ENCODE peak calls at places on chromosomes 6 and 20, in ten cellular contexts. One of them, this sample, is unnamed.

GRCh38 chr20:62921119-62921687 is 5.1 kb downstream of the DIDO1 start:
- DNase-seq in CD8-positive, alpha-beta T cell: peak; percentile 48
- DNase-seq in AG04450: no peak
- DNase-seq in neural progenitor cell: peak; percentile 85
- DNase-seq in lung: no peak
- DNase-seq in ovary: no peak
- DNase-seq in A549: peak; percentile 82
- DNase-seq in CD4-positive, alpha-beta T cell: peak; percentile 51
- DNase-seq in GM12865: peak; percentile 64
- DNase-seq in hepatocyte: peak; percentile 85
- DNase-seq in this sample: peak; percentile 61

GRCh38 chr6:42175860-42176259 is 2.7 kb downstream of the GUCA1A start:
- DNase-seq in GM12865: no peak
- DNase-seq in hepatocyte: no peak
- DNase-seq in CD8-positive, alpha-beta T cell: no peak
- DNase-seq in neural progenitor cell: peak; percentile 33
- DNase-seq in lung: no peak
- DNase-seq in CD4-positive, alpha-beta T cell: no peak
- DNase-seq in A549: no peak
- DNase-seq in ovary: no peak
- DNase-seq in AG04450: no peak
- DNase-seq in this sample: no peak

GRCh38 chr20:40654876-40655275 is 34.2 kb downstream of the MAFB start:
- DNase-seq in A549: no peak
- DNase-seq in GM12865: no peak
- DNase-seq in ovary: no peak
- DNase-seq in neural progenitor cell: no peak
- DNase-seq in CD4-positive, alpha-beta T cell: no peak
- DNase-seq in AG04450: no peak
- DNase-seq in hepatocyte: no peak
- DNase-seq in CD8-positive, alpha-beta T cell: no peak
- DNase-seq in lung: no peak
- DNase-seq in this sample: no peak

GRCh38 chr6:98783578-98783977 is 50.8 kb upstream of the POU3F2 start:
- DNase-seq in hepatocyte: no peak
- DNase-seq in lung: no peak
- DNase-seq in ovary: no peak
- DNase-seq in CD8-positive, alpha-beta T cell: no peak
- DNase-seq in AG04450: no peak
- DNase-seq in GM12865: no peak
- DNase-seq in A549: no peak
- DNase-seq in CD4-positive, alpha-beta T cell: no peak
- DNase-seq in neural progenitor cell: no peak
- DNase-seq in this sample: no peak

GRCh38 chr6:4210619-4211419 is 75.4 kb upstream of the ECI2 start:
- DNase-seq in hepatocyte: peak; percentile 77
- DNase-seq in AG04450: peak; percentile 42
- DNase-seq in lung: peak; percentile 46
- DNase-seq in GM12865: peak; percentile 63
- DNase-seq in A549: peak; percentile 28
- DNase-seq in neural progenitor cell: peak; percentile 70
- DNase-seq in CD8-positive, alpha-beta T cell: peak; percentile 41
- DNase-seq in ovary: peak; percentile 48
- DNase-seq in CD4-positive, alpha-beta T cell: peak; percentile 60
- DNase-seq in this sample: peak; percentile 58

GRCh38 chr6:136750821-136751220 is 41.5 kb downstream of the MAP3K5 start:
- DNase-seq in GM12865: peak; percentile 36
- DNase-seq in CD8-positive, alpha-beta T cell: no peak
- DNase-seq in neural progenitor cell: no peak
- DNase-seq in ovary: no peak
- DNase-seq in A549: no peak
- DNase-seq in CD4-positive, alpha-beta T cell: no peak
- DNase-seq in hepatocyte: no peak
- DNase-seq in lung: no peak
- DNase-seq in AG04450: no peak
- DNase-seq in this sample: no peak

GRCh38 chr20:17629025-17629424 is 53.0 kb downstream of the RRBP1 start:
- DNase-seq in GM12865: no peak
- DNase-seq in A549: no peak
- DNase-seq in hepatocyte: no peak
- DNase-seq in neural progenitor cell: no peak
- DNase-seq in CD4-positive, alpha-beta T cell: no peak
- DNase-seq in ovary: no peak
- DNase-seq in CD8-positive, alpha-beta T cell: no peak
- DNase-seq in AG04450: no peak
- DNase-seq in lung: no peak
- DNase-seq in this sample: no peak

GRCh38 chr6:133892444-133893323 is 3.8 kb downstream of the TCF21 start:
- DNase-seq in A549: no peak
- DNase-seq in CD4-positive, alpha-beta T cell: no peak
- DNase-seq in ovary: peak; percentile 57
- DNase-seq in CD8-positive, alpha-beta T cell: no peak
- DNase-seq in hepatocyte: peak; percentile 23
- DNase-seq in lung: no peak
- DNase-seq in neural progenitor cell: peak; percentile 72
- DNase-seq in AG04450: no peak
- DNase-seq in GM12865: no peak
- DNase-seq in this sample: no peak

GRCh38 chr6:3457710-3458605 is 1.1 kb upstream of the SLC22A23 start:
- DNase-seq in GM12865: no peak
- DNase-seq in CD4-positive, alpha-beta T cell: peak; percentile 4
- DNase-seq in ovary: peak; percentile 21
- DNase-seq in CD8-positive, alpha-beta T cell: no peak
- DNase-seq in AG04450: no peak
- DNase-seq in A549: no peak
- DNase-seq in lung: no peak
- DNase-seq in neural progenitor cell: peak; percentile 59
- DNase-seq in hepatocyte: peak; percentile 61
- DNase-seq in this sample: peak; percentile 26

GRCh38 chr6:12381587-12381986 is 91.4 kb downstream of the EDN1 start:
- DNase-seq in lung: no peak
- DNase-seq in CD8-positive, alpha-beta T cell: no peak
- DNase-seq in CD4-positive, alpha-beta T cell: no peak
- DNase-seq in A549: no peak
- DNase-seq in hepatocyte: no peak
- DNase-seq in neural progenitor cell: no peak
- DNase-seq in GM12865: no peak
- DNase-seq in AG04450: no peak
- DNase-seq in ovary: no peak
- DNase-seq in this sample: no peak

GRCh38 chr6:141488466-141488865 is 644.3 kb upstream of the GJE1 start:
- DNase-seq in hepatocyte: no peak
- DNase-seq in ovary: no peak
- DNase-seq in A549: no peak
- DNase-seq in GM12865: peak; percentile 38
- DNase-seq in neural progenitor cell: no peak
- DNase-seq in AG04450: no peak
- DNase-seq in CD8-positive, alpha-beta T cell: no peak
- DNase-seq in lung: no peak
- DNase-seq in CD4-positive, alpha-beta T cell: no peak
- DNase-seq in this sample: no peak

GRCh38 chr20:5715068-5715841 is 34.9 kb upstream of the SHLD1 start:
- DNase-seq in A549: no peak
- DNase-seq in CD4-positive, alpha-beta T cell: no peak
- DNase-seq in GM12865: no peak
- DNase-seq in hepatocyte: no peak
- DNase-seq in CD8-positive, alpha-beta T cell: no peak
- DNase-seq in ovary: no peak
- DNase-seq in AG04450: no peak
- DNase-seq in lung: no peak
- DNase-seq in neural progenitor cell: no peak
- DNase-seq in this sample: no peak

GRCh38 chr6:50123686-50124085 is 74.0 kb upstream of the DEFB112 start:
- DNase-seq in GM12865: no peak
- DNase-seq in ovary: no peak
- DNase-seq in A549: no peak
- DNase-seq in neural progenitor cell: no peak
- DNase-seq in CD8-positive, alpha-beta T cell: no peak
- DNase-seq in CD4-positive, alpha-beta T cell: no peak
- DNase-seq in lung: no peak
- DNase-seq in hepatocyte: no peak
- DNase-seq in AG04450: no peak
- DNase-seq in this sample: no peak

GRCh38 chr6:75818061-75818855 is 69.2 kb downstream of the MYO6 start:
- DNase-seq in hepatocyte: no peak
- DNase-seq in GM12865: no peak
- DNase-seq in ovary: no peak
- DNase-seq in neural progenitor cell: no peak
- DNase-seq in lung: no peak
- DNase-seq in A549: no peak
- DNase-seq in AG04450: no peak
- DNase-seq in CD4-positive, alpha-beta T cell: no peak
- DNase-seq in CD8-positive, alpha-beta T cell: no peak
- DNase-seq in this sample: no peak

GRCh38 chr20:40471261-40471629 is 217.8 kb downstream of the MAFB start:
- DNase-seq in A549: no peak
- DNase-seq in CD4-positive, alpha-beta T cell: no peak
- DNase-seq in CD8-positive, alpha-beta T cell: no peak
- DNase-seq in lung: no peak
- DNase-seq in AG04450: no peak
- DNase-seq in neural progenitor cell: peak; percentile 64
- DNase-seq in ovary: no peak
- DNase-seq in GM12865: peak; percentile 23
- DNase-seq in hepatocyte: no peak
- DNase-seq in this sample: no peak

GRCh38 chr6:136517002-136517401 is 33.2 kb downstream of the MAP7 start:
- DNase-seq in AG04450: no peak
- DNase-seq in hepatocyte: no peak
- DNase-seq in A549: peak; percentile 23
- DNase-seq in ovary: no peak
- DNase-seq in GM12865: no peak
- DNase-seq in neural progenitor cell: no peak
- DNase-seq in CD8-positive, alpha-beta T cell: no peak
- DNase-seq in CD4-positive, alpha-beta T cell: no peak
- DNase-seq in lung: no peak
- DNase-seq in this sample: no peak

GRCh38 chr6:41100871-41101287 is 28.1 kb downstream of the NFYA start:
- DNase-seq in AG04450: no peak
- DNase-seq in hepatocyte: no peak
- DNase-seq in A549: no peak
- DNase-seq in lung: no peak
- DNase-seq in CD8-positive, alpha-beta T cell: no peak
- DNase-seq in ovary: peak; percentile 15
- DNase-seq in GM12865: no peak
- DNase-seq in CD4-positive, alpha-beta T cell: no peak
- DNase-seq in neural progenitor cell: peak; percentile 57
- DNase-seq in this sample: no peak

GRCh38 chr6:35494161-35494563 is 2.7 kb downstream of the TEAD3 start:
- DNase-seq in hepatocyte: no peak
- DNase-seq in CD4-positive, alpha-beta T cell: no peak
- DNase-seq in AG04450: no peak
- DNase-seq in neural progenitor cell: peak; percentile 30
- DNase-seq in A549: no peak
- DNase-seq in GM12865: no peak
- DNase-seq in CD8-positive, alpha-beta T cell: no peak
- DNase-seq in ovary: no peak
- DNase-seq in lung: no peak
- DNase-seq in this sample: no peak

GRCh38 chr20:19249515-19249914 is 37.1 kb downstream of the SLC24A3 start:
- DNase-seq in lung: peak; percentile 26
- DNase-seq in ovary: no peak
- DNase-seq in A549: no peak
- DNase-seq in CD8-positive, alpha-beta T cell: no peak
- DNase-seq in AG04450: no peak
- DNase-seq in CD4-positive, alpha-beta T cell: no peak
- DNase-seq in hepatocyte: no peak
- DNase-seq in neural progenitor cell: no peak
- DNase-seq in GM12865: peak; percentile 18
- DNase-seq in this sample: no peak
- TF ChIP-seq CTCF in lung: no peak
- TF ChIP-seq CTCF in ovary: no peak
- TF ChIP-seq CTCF in A549: peak; percentile 8
- TF ChIP-seq CTCF in CD8-positive, alpha-beta T cell: no peak
- TF ChIP-seq CTCF in AG04450: no peak
- TF ChIP-seq CTCF in CD4-positive, alpha-beta T cell: no peak
- TF ChIP-seq CTCF in hepatocyte: peak; percentile 13
- TF ChIP-seq CTCF in neural progenitor cell: peak; percentile 35
- TF ChIP-seq CTCF in GM12865: peak; percentile 12
- TF ChIP-seq CTCF in this sample: no peak

GRCh38 chr6:90295854-90296345 is 743 bp downstream of the BACH2 start:
- DNase-seq in GM12865: peak; percentile 55
- DNase-seq in ovary: peak; percentile 81
- DNase-seq in lung: peak; percentile 47
- DNase-seq in CD8-positive, alpha-beta T cell: peak; percentile 61
- DNase-seq in AG04450: peak; percentile 43
- DNase-seq in hepatocyte: peak; percentile 80
- DNase-seq in neural progenitor cell: peak; percentile 83
- DNase-seq in CD4-positive, alpha-beta T cell: peak; percentile 71
- DNase-seq in A549: peak; percentile 8
- DNase-seq in this sample: peak; percentile 47
- TF ChIP-seq CTCF in GM12865: no peak
- TF ChIP-seq CTCF in ovary: peak; percentile 14
- TF ChIP-seq CTCF in lung: no peak
- TF ChIP-seq CTCF in CD8-positive, alpha-beta T cell: no peak
- TF ChIP-seq CTCF in AG04450: peak; percentile 7
- TF ChIP-seq CTCF in hepatocyte: no peak
- TF ChIP-seq CTCF in neural progenitor cell: no peak
- TF ChIP-seq CTCF in CD4-positive, alpha-beta T cell: no peak
- TF ChIP-seq CTCF in A549: no peak
- TF ChIP-seq CTCF in this sample: peak; percentile 23

GRCh38 chr20:44395963-44396340 is 40.5 kb downstream of the HNF4A start:
- DNase-seq in hepatocyte: no peak
- DNase-seq in lung: no peak
- DNase-seq in CD4-positive, alpha-beta T cell: no peak
- DNase-seq in neural progenitor cell: no peak
- DNase-seq in ovary: no peak
- DNase-seq in A549: no peak
- DNase-seq in AG04450: no peak
- DNase-seq in CD8-positive, alpha-beta T cell: no peak
- DNase-seq in GM12865: no peak
- DNase-seq in this sample: no peak
- TF ChIP-seq CTCF in hepatocyte: no peak
- TF ChIP-seq CTCF in lung: no peak
- TF ChIP-seq CTCF in CD4-positive, alpha-beta T cell: no peak
- TF ChIP-seq CTCF in neural progenitor cell: no peak
- TF ChIP-seq CTCF in ovary: no peak
- TF ChIP-seq CTCF in A549: no peak
- TF ChIP-seq CTCF in AG04450: no peak
- TF ChIP-seq CTCF in CD8-positive, alpha-beta T cell: no peak
- TF ChIP-seq CTCF in GM12865: no peak
- TF ChIP-seq CTCF in this sample: no peak

DNA sequence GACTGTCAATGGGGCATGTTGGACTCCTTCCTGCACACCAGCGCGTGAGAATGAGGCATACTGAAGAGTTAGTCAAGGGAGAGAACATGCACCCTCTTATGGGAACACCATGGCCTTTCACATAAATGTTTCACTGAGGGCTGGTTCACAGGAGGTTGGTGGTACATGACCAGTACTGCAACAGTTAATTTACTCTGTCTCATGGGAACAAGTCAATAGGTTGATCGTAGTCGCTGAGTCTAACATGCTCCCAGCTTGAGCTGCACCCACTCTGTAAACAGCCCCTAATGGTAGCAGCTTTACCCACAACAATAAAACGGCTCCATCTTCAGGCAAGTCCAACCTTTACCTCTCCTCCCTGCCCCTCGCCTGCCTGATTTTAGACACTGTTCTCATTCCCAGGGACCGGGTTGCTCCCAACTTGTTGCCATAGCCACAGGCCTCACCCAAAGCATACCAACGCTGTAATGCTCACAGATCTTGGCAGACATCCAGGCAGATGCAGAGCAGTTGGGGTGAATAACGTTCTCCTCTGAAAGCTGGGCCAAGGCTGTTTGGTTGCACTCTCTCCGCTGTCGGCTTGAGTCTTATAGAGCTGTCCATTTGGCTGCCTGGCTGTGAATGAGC is 111.3 kb downstream of the LY86 start:
- DNase-seq in AG04450: peak; percentile 86
- DNase-seq in hepatocyte: peak; percentile 93
- DNase-seq in A549: peak; percentile 43
- DNase-seq in GM12865: no peak
- DNase-seq in neural progenitor cell: peak; percentile 28
- DNase-seq in CD4-positive, alpha-beta T cell: no peak
- DNase-seq in CD8-positive, alpha-beta T cell: no peak
- DNase-seq in lung: peak; percentile 86
- DNase-seq in ovary: peak; percentile 87
- DNase-seq in this sample: no peak
- TF ChIP-seq CTCF in AG04450: no peak
- TF ChIP-seq CTCF in hepatocyte: no peak
- TF ChIP-seq CTCF in A549: no peak
- TF ChIP-seq CTCF in GM12865: no peak
- TF ChIP-seq CTCF in neural progenitor cell: no peak
- TF ChIP-seq CTCF in CD4-positive, alpha-beta T cell: no peak
- TF ChIP-seq CTCF in CD8-positive, alpha-beta T cell: no peak
- TF ChIP-seq CTCF in lung: no peak
- TF ChIP-seq CTCF in ovary: no peak
- TF ChIP-seq CTCF in this sample: no peak